ENCODE peak calls at places on chromosome 1, in four cellular contexts. A is cardiac fibroblast, G is stomach, W is WERI-Rb-1. T is an unnamed sample.

GRCh38 chr1:68103006-68103545 is 52.6 kb upstream of the DIRAS3 start:
- DNase-seq in A (peak), G (no peak), W (no peak), T (no peak)

GRCh38 chr1:201505505-201505893 is 1.4 kb downstream of the CSRP1 start:
- DNase-seq in G (no peak), W (no peak), A (peak), T (no peak)

GRCh38 chr1:204258213-204259115 is 44.7 kb upstream of the GOLT1A start:
- DNase-seq in G (peak), A (peak), W (peak), T (peak)

GRCh38 chr1:1207254-1207902 is 986 bp upstream of the TNFRSF18 start:
- DNase-seq in A (no peak), W (no peak), G (no peak), T (peak)

GRCh38 chr1:228448372-228448771 is 31.7 kb upstream of the TRIM17 start:
- DNase-seq in W (no peak), G (no peak), A (no peak), T (no peak)

GRCh38 chr1:209758360-209758759 is 2.5 kb downstream of the TRAF3IP3 start:
- DNase-seq in W (no peak), G (no peak), A (no peak), T (no peak)

GRCh38 chr1:40856656-40857302 is 5.4 kb downstream of the CITED4 start:
- DNase-seq in G (no peak), A (no peak), W (peak), T (no peak)

GRCh38 chr1:30005972-30006619 is 717.3 kb downstream of the MATN1 start:
- DNase-seq in A (no peak), G (no peak), W (no peak), T (no peak)

GRCh38 chr1:27672750-27673112 is 739 bp upstream of the IFI6 start:
- DNase-seq in A (peak), W (no peak), G (no peak), T (no peak)

GRCh38 chr1:50060279-50060678 is 36.5 kb upstream of the AGBL4 start:
- DNase-seq in W (no peak), A (no peak), G (no peak), T (no peak)

GRCh38 chr1:226111109-226111864 is 48.8 kb downstream of the H3-3A start:
- DNase-seq in W (no peak), G (no peak), A (no peak), T (no peak)

GRCh38 chr1:94061513-94062443 is 59.2 kb downstream of the ABCA4 start:
- DNase-seq in G (peak), W (peak), A (peak), T (peak)

GRCh38 chr1:53765656-53766055 is 26.7 kb upstream of the GLIS1 start:
- DNase-seq in G (no peak), A (peak), W (no peak), T (no peak)

GRCh38 chr1:244792188-244792850 is 43.1 kb upstream of the COX20 start:
- DNase-seq in A (no peak), G (no peak), W (no peak), T (no peak)

GRCh38 chr1:205664399-205665108 is 15.8 kb downstream of the SLC45A3 start:
- DNase-seq in G (peak), W (peak), A (no peak), T (no peak)

GRCh38 chr1:234617135-234617985 is 7.4 kb upstream of the IRF2BP2 start:
- DNase-seq in W (no peak), A (peak), G (no peak), T (no peak)

GRCh38 chr1:112575154-112575804 is 43.7 kb downstream of the ST7L start:
- DNase-seq in A (peak), G (no peak), W (no peak), T (no peak)

GRCh38 chr1:157301477-157302198 is 163.4 kb upstream of the ETV3 start:
- DNase-seq in A (no peak), G (no peak), W (no peak), T (no peak)

GRCh38 chr1:90717356-90717664 is 208 bp upstream of the BARHL2 start:
- DNase-seq in G (no peak), A (no peak), W (no peak), T (peak)

GRCh38 chr1:22206551-22207125 is 63.7 kb upstream of the WNT4 start:
- DNase-seq in W (no peak), G (no peak), A (no peak), T (no peak)

GRCh38 chr1:235675152-235675890 is 25.7 kb upstream of the GNG4 start:
- DNase-seq in A (no peak), G (no peak), W (no peak), T (no peak)

GRCh38 chr1:91148641-91149069 is 126.8 kb upstream of the ZNF644 start:
- DNase-seq in A (no peak), W (no peak), G (no peak), T (no peak)

GRCh38 chr1:94866178-94866822 is 46.1 kb downstream of the SLC44A3 start:
- DNase-seq in A (peak), G (no peak), W (no peak), T (no peak)

GRCh38 chr1:186605762-186606350 is 74.4 kb downstream of the PTGS2 start:
- DNase-seq in G (no peak), A (peak), W (peak), T (no peak)

GRCh38 chr1:24321712-24322635 is 2.8 kb downstream of the GRHL3 start:
- DNase-seq in W (no peak), G (peak), A (peak), T (peak)

GRCh38 chr1:3611170-3612019 is at the start of gene MEGF6:
- DNase-seq in W (peak), G (peak), A (peak), T (peak)

GRCh38 chr1:177873238-177873637 is 96.6 kb downstream of the SEC16B start:
- DNase-seq in G (no peak), W (no peak), A (peak), T (no peak)

GRCh38 chr1:183783896-183784637 is 20.9 kb upstream of the RGL1 start:
- DNase-seq in G (peak), A (peak), W (no peak), T (no peak)

GRCh38 chr1:203497378-203497777 is 3.4 kb downstream of the OPTC start:
- DNase-seq in G (no peak), W (no peak), A (no peak), T (no peak)

GRCh38 chr1:38486115-38486514 is 373.5 kb downstream of the RRAGC start:
- DNase-seq in A (no peak), W (no peak), G (no peak), T (no peak)

DNA sequence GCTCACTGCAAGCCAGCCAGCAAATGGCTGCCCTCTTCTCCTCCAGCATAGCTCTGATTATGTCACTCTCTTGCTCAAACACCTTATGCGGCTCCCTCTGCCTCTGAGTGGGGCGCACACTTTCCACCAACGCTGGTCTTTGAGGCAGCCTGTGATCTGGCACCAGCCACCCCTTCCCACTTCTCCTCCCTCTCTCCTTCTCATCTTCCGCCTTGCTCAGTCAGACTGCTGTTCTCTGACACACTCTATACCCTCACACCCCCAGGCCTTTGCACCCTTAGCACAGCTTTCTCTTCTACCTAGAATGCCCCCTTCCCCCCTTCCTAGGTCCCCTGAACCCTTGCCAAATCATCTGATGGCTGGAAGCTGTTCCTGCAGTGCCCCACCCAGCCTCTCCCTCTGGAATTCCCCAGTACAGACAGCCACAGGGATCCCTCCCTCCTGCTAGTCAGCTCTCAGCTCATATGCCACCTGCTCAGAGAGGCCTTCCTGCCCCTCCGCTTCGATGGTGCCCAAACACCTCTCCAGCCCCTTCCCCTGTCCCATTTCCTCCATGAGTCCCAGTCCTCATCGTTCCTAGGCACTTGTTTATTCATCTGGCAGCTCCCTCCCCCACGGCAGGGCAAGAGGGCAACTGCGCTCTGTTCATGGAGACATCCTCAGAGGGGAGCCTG is 21.8 kb upstream of the PEF1 start:
- DNase-seq in W (no peak), G (peak), A (peak), T (peak)
- TF ChIP-seq CTCF in W (no peak), G (no peak), A (no peak), T (no peak)

DNA sequence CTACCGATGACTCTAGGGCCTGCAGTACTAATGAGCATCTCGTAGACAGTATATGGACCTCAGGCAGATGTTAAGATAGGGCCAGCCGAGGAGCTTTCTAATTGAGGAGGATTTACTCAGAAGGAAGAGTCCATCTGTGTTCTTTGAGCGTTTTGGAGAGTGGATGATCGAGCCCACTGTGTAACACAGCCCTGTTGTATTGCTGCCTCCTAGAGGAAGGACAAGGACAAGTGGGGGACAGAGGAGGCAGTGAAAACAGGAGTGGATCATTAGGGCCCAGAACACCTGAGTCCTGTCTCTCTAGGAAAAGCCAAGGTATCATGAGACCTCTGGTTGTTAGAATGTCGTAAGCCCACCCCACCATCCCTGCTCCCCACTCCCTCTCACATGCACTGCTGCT is 62.9 kb downstream of the TBX19 start:
- DNase-seq in W (no peak), A (no peak), G (no peak), T (no peak)
- TF ChIP-seq CTCF in W (peak), A (no peak), G (no peak), T (no peak)

GRCh38 chr1:116724765-116725375 is 29.4 kb upstream of the CD2 start:
- DNase-seq in G (peak), A (peak), W (peak), T (peak)
- TF ChIP-seq CTCF in G (peak), A (peak), W (peak), T (peak)

GRCh38 chr1:220827445-220828210 is 40.9 kb downstream of the MTARC1 start:
- DNase-seq in A (no peak), W (no peak), G (no peak), T (no peak)
- TF ChIP-seq CTCF in A (no peak), W (no peak), G (no peak), T (no peak)

GRCh38 chr1:48251858-48252257 is 29.3 kb downstream of the SLC5A9 start:
- DNase-seq in G (no peak), W (no peak), A (no peak), T (no peak)

GRCh38 chr1:48251323-48251722 is 28.8 kb downstream of the SLC5A9 start:
- DNase-seq in W (no peak), A (no peak), G (no peak), T (no peak)

GRCh38 chr1:48250572-48250971 is 28.1 kb downstream of the SLC5A9 start:
- DNase-seq in G (peak), A (no peak), W (no peak), T (no peak)

GRCh38 chr1:48248356-48248755 is 25.8 kb downstream of the SLC5A9 start:
- DNase-seq in W (no peak), A (no peak), G (no peak), T (no peak)

DNA sequence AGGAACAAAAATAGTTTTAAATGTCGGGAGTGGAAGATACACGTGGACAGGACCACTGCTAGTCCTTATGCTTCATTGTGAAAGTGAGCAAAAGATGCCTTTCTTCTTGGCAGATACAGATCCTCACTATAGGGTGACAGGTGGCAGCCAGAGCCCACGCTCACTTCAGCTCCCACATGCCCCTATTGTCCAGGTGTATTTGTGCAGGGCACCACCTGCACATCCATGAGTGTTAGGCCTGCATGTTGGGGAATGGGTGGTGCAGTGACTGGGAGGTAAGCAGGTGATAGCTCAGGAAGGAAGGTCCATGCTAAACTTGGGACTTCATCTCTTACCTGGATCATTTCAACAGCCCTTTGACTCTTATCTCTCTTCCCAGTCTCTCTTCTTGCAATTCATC is 27.4 kb downstream of the SLC5A9 start:
- DNase-seq in W (no peak), A (no peak), G (no peak), T (no peak)
- TF ChIP-seq CTCF in W (peak), A (no peak), G (no peak), T (no peak)